ENCODE peak calls at places on chromosomes 6 and 20, in four cellular contexts. U is HTR-8/SVneo, R is CMK, B is EL. W is an unnamed sample.

GRCh38 chr6:18579869-18580268 is 192.7 kb downstream of the RNF144B start:
- DNase-seq in U (no peak), R (no peak), B (no peak), W (no peak)

GRCh38 chr6:112701201-112701600 is 354.1 kb downstream of the RFPL4B start:
- DNase-seq in U (peak), R (no peak), B (peak), W (no peak)

GRCh38 chr6:106490030-106490429 is 129.5 kb downstream of the CRYBG1 start:
- DNase-seq in U (no peak), R (no peak), B (no peak), W (no peak)

GRCh38 chr6:5085638-5086293 is 625 bp downstream of the PPP1R3G start:
- DNase-seq in U (no peak), R (no peak), B (peak), W (no peak)

GRCh38 chr6:111482236-111482958 is 621 bp downstream of the REV3L start:
- DNase-seq in U (no peak), R (peak), B (peak), W (no peak)

GRCh38 chr20:35511814-35512420 is 17.5 kb downstream of the C20orf173 start:
- DNase-seq in U (peak), R (no peak), B (peak), W (no peak)

GRCh38 chr20:44720994-44721784 is 6.0 kb downstream of the CCN5 start:
- DNase-seq in U (no peak), R (no peak), B (peak), W (peak)

GRCh38 chr6:139540276-139540675 is 165.8 kb upstream of the CITED2 start:
- DNase-seq in U (no peak), R (no peak), B (peak), W (peak)

GRCh38 chr20:37314617-37315292 is 25.3 kb downstream of the MANBAL start:
- DNase-seq in U (no peak), R (no peak), B (no peak), W (no peak)

GRCh38 chr6:34056301-34056700 is 89.6 kb downstream of the GRM4 start:
- DNase-seq in U (no peak), R (no peak), B (peak), W (peak)

GRCh38 chr20:6162239-6162638 is 39.4 kb upstream of the FERMT1 start:
- DNase-seq in U (no peak), R (no peak), B (no peak), W (no peak)

GRCh38 chr20:58084966-58085365 is 143.5 kb downstream of the ANKRD60 start:
- DNase-seq in U (no peak), R (no peak), B (no peak), W (no peak)

GRCh38 chr20:17843246-17844132 is 125.1 kb downstream of the SNX5 start:
- DNase-seq in U (peak), R (no peak), B (peak), W (peak)

GRCh38 chr20:50144362-50144761 is 9.2 kb downstream of the PEDS1 start:
- DNase-seq in U (no peak), R (no peak), B (peak), W (peak)

GRCh38 chr6:119446623-119447008 is 97.1 kb upstream of the MAN1A1 start:
- DNase-seq in U (no peak), R (no peak), B (peak), W (peak)

GRCh38 chr6:129575378-129576118 is 134.4 kb downstream of the ARHGAP18 start:
- DNase-seq in U (peak), R (no peak), B (peak), W (peak)

GRCh38 chr20:59938221-59938620 is 1.9 kb downstream of the PPP1R3D start:
- DNase-seq in U (peak), R (no peak), B (peak), W (no peak)

GRCh38 chr6:166476634-166477215 is 94.0 kb upstream of the MPC1 start:
- DNase-seq in U (no peak), R (no peak), B (no peak), W (no peak)